ENCODE peak calls at places on chromosomes 16 and 17, in nine cellular contexts. W, I, Y, U, C, J, A, V and B are unnamed samples. For H3K4me1, the result is how much of the 10 kb centered on the place peaks cover.

GRCh38 chr17:6558932-6559752 is 2.8 kb upstream of the PITPNM3 start:
- DNase-seq in W (no peak), U (no peak), V (no peak), Y (no peak), J (peak), I (no peak), A (no peak), C (no peak), B (no peak)

GRCh38 chr17:28406478-28406824 is 439 bp upstream of the SLC46A1 start:
- DNase-seq in V (no peak), J (peak), W (no peak), A (no peak), U (no peak), I (peak), C (no peak), Y (peak), B (no peak)

GRCh38 chr16:23132921-23133532 is 16.2 kb downstream of the USP31 start:
- DNase-seq in W (no peak), A (no peak), U (peak), J (no peak), I (no peak), V (no peak), C (no peak), Y (no peak), B (no peak)

GRCh38 chr16:57167951-57168350 is 17.9 kb downstream of the PSME3IP1 start:
- DNase-seq in W (no peak), A (no peak), U (no peak), I (peak), Y (peak), V (peak), C (peak), J (no peak), B (no peak)

GRCh38 chr17:55693244-55694216 is 29.1 kb downstream of the TMEM100 start:
- DNase-seq in J (no peak), C (no peak), Y (no peak), V (no peak), I (peak), A (peak), W (no peak), U (peak), B (no peak)

GRCh38 chr16:66606000-66606751 is 1.7 kb downstream of the CMTM3 start:
- DNase-seq in Y (no peak), U (no peak), I (no peak), J (no peak), A (no peak), W (no peak), V (no peak), C (no peak), B (peak)

GRCh38 chr17:4833941-4834501 is 881 bp downstream of the MINK1 start:
- DNase-seq in C (peak), U (no peak), Y (peak), A (no peak), V (peak), I (peak), W (peak), J (peak), B (peak)

GRCh38 chr17:3864534-3864933 is 18.5 kb upstream of the NCBP3 start:
- DNase-seq in J (no peak), W (no peak), I (no peak), C (no peak), U (no peak), V (no peak), A (no peak), Y (no peak), B (no peak)

GRCh38 chr17:53924530-53925455 is 102.1 kb downstream of the KIF2B start:
- DNase-seq in J (no peak), A (no peak), I (no peak), V (no peak), C (no peak), Y (peak), W (no peak), U (no peak), B (no peak)

GRCh38 chr17:12729086-12729485 is 60.2 kb upstream of the ARHGAP44 start:
- DNase-seq in I (no peak), W (no peak), C (no peak), Y (no peak), J (no peak), A (no peak), U (no peak), V (no peak), B (no peak)

GRCh38 chr17:9179602-9180001 is 158.3 kb downstream of the NTN1 start:
- DNase-seq in W (no peak), C (no peak), V (no peak), I (no peak), Y (peak), A (no peak), U (no peak), J (no peak), B (no peak)

GRCh38 chr17:17809527-17810373 is 27.0 kb downstream of the SREBF1 start:
- DNase-seq in U (peak), V (no peak), J (peak), W (no peak), I (peak), Y (peak), C (no peak), A (no peak), B (no peak)

GRCh38 chr17:31073411-31073810 is 21.4 kb upstream of the NF1 start:
- DNase-seq in W (no peak), U (no peak), C (no peak), J (no peak), A (no peak), I (no peak), V (no peak), Y (no peak), B (no peak)

GRCh38 chr16:83878838-83879237 is 20.1 kb upstream of the MLYCD start:
- DNase-seq in V (no peak), C (no peak), W (no peak), U (no peak), Y (peak), J (no peak), I (peak), A (no peak), B (no peak)

GRCh38 chr16:46763147-46763546 is 15.0 kb upstream of the MYLK3 start:
- DNase-seq in I (no peak), U (peak), V (no peak), Y (no peak), J (no peak), C (no peak), W (no peak), A (peak), B (no peak)

GRCh38 chr17:37553357-37553966 is 55.8 kb downstream of the SYNRG start:
- DNase-seq in A (no peak), C (no peak), W (no peak), V (no peak), Y (no peak), J (no peak), U (no peak), I (no peak), B (no peak)

GRCh38 chr16:29770250-29770929 is 7.7 kb upstream of the ZG16 start:
- DNase-seq in Y (no peak), I (no peak), V (no peak), U (no peak), W (no peak), C (no peak), J (no peak), A (no peak), B (no peak)

GRCh38 chr16:13095061-13095460 is 193.7 kb downstream of the SHISA9 start:
- DNase-seq in Y (no peak), U (no peak), I (no peak), A (no peak), V (no peak), J (no peak), W (no peak), C (no peak), B (no peak)

GRCh38 chr17:34892864-34893263 is 68.4 kb downstream of the CCT6B start:
- DNase-seq in C (no peak), V (peak), J (peak), U (no peak), A (no peak), I (peak), W (no peak), Y (peak), B (no peak)

GRCh38 chr16:66486773-66487579 is 59.9 kb downstream of the BEAN1 start:
- DNase-seq in A (no peak), C (no peak), J (no peak), U (no peak), Y (no peak), I (peak), W (no peak), V (no peak), B (peak)

GRCh38 chr16:75433732-75434413 is 570 bp upstream of the CFDP1 start:
- DNase-seq in U (no peak), V (no peak), A (no peak), W (no peak), Y (peak), I (peak), J (peak), C (no peak), B (peak)

GRCh38 chr17:68955181-68955841 is at the start of gene ABCA8:
- DNase-seq in C (no peak), U (no peak), J (peak), V (no peak), W (no peak), I (no peak), Y (no peak), A (no peak), B (no peak)

GRCh38 chr17:82534401-82534812 is 14.9 kb downstream of the FOXK2 start:
- DNase-seq in J (no peak), Y (peak), A (no peak), C (no peak), W (no peak), U (no peak), V (no peak), I (no peak), B (no peak)
- H3K4me1 ChIP-seq in J (half or more), Y (under half), A (half or more), C (under half), W (under half), U (half or more), V (under half), I (under half), B (under half)

GRCh38 chr16:88803264-88803987 is at the start of gene CDT1:
- DNase-seq in I (peak), C (peak), J (peak), V (peak), U (peak), Y (peak), A (peak), W (peak), B (peak)
- H3K27ac ChIP-seq in I (no peak), C (peak), J (peak), V (peak), U (peak), Y (peak), A (no peak), W (peak), B (peak)

DNA sequence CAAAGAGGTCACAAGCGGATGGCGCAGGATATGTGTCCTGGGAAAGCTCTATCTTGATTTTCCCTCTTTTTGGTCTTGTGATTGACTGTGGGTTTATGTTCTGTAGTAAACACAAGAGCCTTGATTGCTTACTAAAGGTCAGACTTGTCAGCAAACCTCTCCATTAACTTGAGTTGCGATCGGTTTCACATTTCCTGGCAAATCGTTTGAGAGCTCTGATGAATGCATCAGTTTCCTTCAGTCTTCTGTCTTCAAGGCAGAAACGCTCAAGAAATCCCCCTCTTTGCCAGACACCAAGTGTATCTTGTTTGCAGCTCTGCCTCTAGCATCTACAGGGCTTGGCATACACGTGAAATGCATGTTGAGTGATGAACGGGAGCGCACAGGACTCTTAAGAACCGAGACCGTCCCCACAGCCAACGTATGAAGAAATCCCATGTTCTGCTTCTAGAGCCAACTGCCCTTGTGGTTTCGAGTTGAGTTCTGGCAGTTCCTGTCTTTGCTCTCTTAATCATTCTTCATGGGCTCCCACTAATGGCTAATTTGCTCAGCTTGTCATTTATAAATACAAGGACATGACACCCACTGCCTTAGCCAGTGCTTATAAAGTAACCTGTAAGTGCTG is 143.3 kb downstream of the PITPNC1 start:
- DNase-seq in J (peak), Y (no peak), W (no peak), V (no peak), C (no peak), U (no peak), I (no peak), A (no peak), B (no peak)
- H3K4me3 ChIP-seq in J (no peak), Y (no peak), W (no peak), V (no peak), C (no peak), U (peak), I (no peak), A (peak), B (no peak)

GRCh38 chr17:79986441-79987186 is 49.1 kb downstream of the TBC1D16 start:
- DNase-seq in I (peak), Y (no peak), C (no peak), W (no peak), U (no peak), A (peak), J (peak), V (no peak), B (no peak)

GRCh38 chr17:79989106-79989835 is 46.4 kb downstream of the TBC1D16 start:
- DNase-seq in W (no peak), J (no peak), Y (no peak), A (peak), U (no peak), I (no peak), V (no peak), C (no peak), B (no peak)

GRCh38 chr17:79987890-79988162 is 47.8 kb downstream of the TBC1D16 start:
- DNase-seq in U (no peak), A (no peak), W (no peak), J (no peak), C (no peak), Y (no peak), V (no peak), I (no peak), B (no peak)

GRCh38 chr17:79987187-79987889 is 48.3 kb downstream of the TBC1D16 start:
- DNase-seq in W (no peak), C (no peak), U (no peak), A (no peak), I (no peak), V (no peak), J (no peak), Y (peak), B (no peak)

DNA sequence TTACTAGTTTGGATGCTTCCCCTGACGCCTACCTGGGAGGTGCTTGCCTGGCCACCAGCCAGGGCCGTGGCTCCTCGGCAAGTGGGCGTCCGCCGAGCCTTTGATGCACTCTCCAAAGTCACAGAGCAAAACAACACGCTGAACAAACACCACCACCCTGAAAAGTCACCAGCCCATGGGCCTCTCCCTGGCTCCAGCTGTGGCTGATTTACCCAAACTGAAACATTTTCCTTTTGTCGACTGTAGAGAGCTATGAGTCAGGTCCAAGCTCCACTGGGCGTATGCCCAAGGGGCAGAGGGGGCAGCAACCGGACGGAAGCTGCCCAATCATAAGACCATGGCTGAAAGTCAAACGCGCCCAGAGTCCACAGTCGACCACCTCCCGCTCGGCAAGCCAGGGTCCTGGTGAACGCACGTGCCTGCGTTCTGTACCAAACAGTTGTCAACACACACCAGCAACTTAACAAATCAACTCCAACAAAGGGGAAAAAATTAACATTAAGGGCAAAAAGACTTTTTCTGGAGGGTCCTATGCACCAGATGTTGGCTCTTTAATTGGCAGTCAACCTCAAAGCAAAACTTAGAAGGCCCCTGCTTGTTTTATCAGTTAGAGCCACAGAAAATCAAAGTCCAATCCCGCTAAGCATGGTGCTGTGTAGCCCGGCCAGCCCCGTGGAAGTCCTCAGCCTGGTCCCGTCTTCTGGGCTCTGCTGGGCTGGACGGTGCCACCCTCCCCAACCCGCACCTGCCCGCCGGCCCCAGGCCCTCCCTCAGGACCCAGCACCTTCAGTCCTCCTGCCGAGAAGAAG is 47.3 kb downstream of the TBC1D16 start:
- DNase-seq in U (no peak), W (no peak), V (no peak), I (no peak), J (no peak), Y (no peak), C (no peak), A (peak), B (peak)
- H3K4me1 ChIP-seq in U (half or more), W (under half), V (under half), I (half or more), J (half or more), Y (under half), C (under half), A (under half), B (under half)

GRCh38 chr17:14333506-14333905 is 32.6 kb downstream of the HS3ST3B1 start:
- DNase-seq in I (no peak), U (no peak), C (no peak), V (no peak), J (no peak), W (no peak), A (no peak), Y (no peak), B (no peak)

GRCh38 chr17:14334919-14335318 is 34.0 kb downstream of the HS3ST3B1 start:
- DNase-seq in A (no peak), J (no peak), V (no peak), U (no peak), C (no peak), I (no peak), W (no peak), Y (no peak), B (no peak)

GRCh38 chr17:14332331-14332730 is 31.4 kb downstream of the HS3ST3B1 start:
- DNase-seq in C (no peak), U (no peak), J (no peak), Y (peak), W (no peak), V (no peak), I (no peak), A (no peak), B (no peak)

GRCh38 chr17:14336418-14336817 is 35.5 kb downstream of the HS3ST3B1 start:
- DNase-seq in J (no peak), Y (no peak), U (peak), W (no peak), I (no peak), V (no peak), A (no peak), C (no peak), B (no peak)

DNA sequence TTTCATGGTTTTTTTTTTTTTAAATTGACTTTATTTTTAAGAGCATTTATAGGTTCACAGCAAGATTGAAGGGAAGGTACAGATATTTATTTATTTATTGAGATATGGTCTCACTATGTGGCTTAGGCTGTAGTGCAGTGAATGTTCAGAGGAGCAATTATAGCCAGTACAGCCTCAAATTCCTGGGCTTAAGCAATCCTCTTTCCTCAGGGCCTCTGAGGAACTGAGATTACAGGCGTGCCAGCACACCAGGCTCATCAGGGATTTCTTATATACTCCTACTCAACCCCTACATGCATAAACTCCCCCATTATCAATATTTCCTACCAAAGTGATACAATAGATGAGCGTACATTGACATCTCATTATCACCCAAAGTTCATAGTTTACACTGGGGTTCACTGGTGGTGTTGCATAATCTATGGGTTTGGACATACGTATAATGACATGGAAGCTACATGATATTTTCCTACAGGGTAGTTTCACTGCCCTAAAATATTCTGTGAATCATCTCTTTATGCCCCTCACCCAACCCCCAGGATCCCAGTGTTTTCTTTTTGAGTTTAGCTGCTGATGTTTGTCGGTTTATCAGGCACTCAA is 33.5 kb downstream of the HS3ST3B1 start:
- DNase-seq in U (no peak), V (no peak), J (no peak), C (no peak), Y (no peak), W (no peak), I (no peak), A (no peak), B (no peak)
- H3K27ac ChIP-seq in U (peak), V (no peak), J (no peak), C (peak), Y (no peak), W (no peak), I (no peak), A (no peak), B (no peak)

GRCh38 chr16:49484454-49484853 is 110.8 kb downstream of the C16orf78 start:
- DNase-seq in I (peak), W (no peak), U (peak), V (no peak), Y (peak), C (no peak), A (peak), J (peak), B (peak)
- H3K4me3 ChIP-seq in I (no peak), W (no peak), U (peak), V (no peak), Y (no peak), C (no peak), A (peak), J (peak), B (peak)